ENCODE peak calls at places on chromosomes 2 and 18, in ten cellular contexts. One of them, this sample, is unnamed.
A peak's percentile ranks its signal among the peaks of the same experiment; 100 is the strongest.

GRCh38 chr2:46073540-46074018 is 223.6 kb upstream of the EPAS1 start:
- DNase-seq in NB4: no peak
- DNase-seq in Peyer's patch: no peak
- DNase-seq in fibroblast of mammary gland: peak; percentile 96
- DNase-seq in cardiac fibroblast: peak; percentile 89
- DNase-seq in glutamatergic neuron: no peak
- DNase-seq in colonic mucosa: no peak
- DNase-seq in adrenal gland: peak; percentile 62
- DNase-seq in AG04450: peak; percentile 82
- DNase-seq in AG09309: peak; percentile 97
- DNase-seq in this sample: no peak

GRCh38 chr2:103734911-103735310 is 973.1 kb downstream of the TMEM182 start:
- DNase-seq in glutamatergic neuron: no peak
- DNase-seq in AG04450: no peak
- DNase-seq in cardiac fibroblast: no peak
- DNase-seq in fibroblast of mammary gland: no peak
- DNase-seq in Peyer's patch: no peak
- DNase-seq in AG09309: no peak
- DNase-seq in adrenal gland: no peak
- DNase-seq in colonic mucosa: no peak
- DNase-seq in NB4: no peak
- DNase-seq in this sample: no peak

GRCh38 chr2:74849228-74849892 is 15.4 kb downstream of the HK2 start:
- DNase-seq in Peyer's patch: peak; percentile 76
- DNase-seq in AG09309: no peak
- DNase-seq in adrenal gland: peak; percentile 58
- DNase-seq in fibroblast of mammary gland: no peak
- DNase-seq in colonic mucosa: peak; percentile 70
- DNase-seq in AG04450: no peak
- DNase-seq in NB4: peak; percentile 92
- DNase-seq in glutamatergic neuron: no peak
- DNase-seq in cardiac fibroblast: peak; percentile 80
- DNase-seq in this sample: peak; percentile 76

GRCh38 chr2:186294489-186294888 is 191.6 kb upstream of the ZC3H15 start:
- DNase-seq in colonic mucosa: no peak
- DNase-seq in cardiac fibroblast: no peak
- DNase-seq in NB4: no peak
- DNase-seq in Peyer's patch: no peak
- DNase-seq in AG04450: no peak
- DNase-seq in glutamatergic neuron: no peak
- DNase-seq in AG09309: no peak
- DNase-seq in adrenal gland: no peak
- DNase-seq in fibroblast of mammary gland: no peak
- DNase-seq in this sample: no peak

GRCh38 chr2:132373391-132374135 is 43.0 kb upstream of the GPR39 start:
- DNase-seq in AG09309: no peak
- DNase-seq in glutamatergic neuron: no peak
- DNase-seq in cardiac fibroblast: no peak
- DNase-seq in adrenal gland: no peak
- DNase-seq in AG04450: no peak
- DNase-seq in fibroblast of mammary gland: no peak
- DNase-seq in Peyer's patch: no peak
- DNase-seq in NB4: no peak
- DNase-seq in colonic mucosa: no peak
- DNase-seq in this sample: no peak

GRCh38 chr2:198490748-198491147 is 686.4 kb downstream of the PLCL1 start:
- DNase-seq in Peyer's patch: no peak
- DNase-seq in AG04450: no peak
- DNase-seq in adrenal gland: no peak
- DNase-seq in AG09309: no peak
- DNase-seq in glutamatergic neuron: no peak
- DNase-seq in colonic mucosa: peak; percentile 22
- DNase-seq in cardiac fibroblast: no peak
- DNase-seq in fibroblast of mammary gland: no peak
- DNase-seq in NB4: no peak
- DNase-seq in this sample: no peak

GRCh38 chr2:172460780-172461201 is 33.4 kb downstream of the ITGA6 start:
- DNase-seq in fibroblast of mammary gland: no peak
- DNase-seq in Peyer's patch: no peak
- DNase-seq in NB4: peak; percentile 64
- DNase-seq in glutamatergic neuron: no peak
- DNase-seq in colonic mucosa: no peak
- DNase-seq in AG09309: peak; percentile 29
- DNase-seq in AG04450: no peak
- DNase-seq in cardiac fibroblast: peak; percentile 44
- DNase-seq in adrenal gland: no peak
- DNase-seq in this sample: no peak

GRCh38 chr18:50917021-50917420 is 38.1 kb downstream of the ME2 start:
- DNase-seq in cardiac fibroblast: peak; percentile 7
- DNase-seq in Peyer's patch: no peak
- DNase-seq in colonic mucosa: no peak
- DNase-seq in glutamatergic neuron: no peak
- DNase-seq in AG09309: no peak
- DNase-seq in fibroblast of mammary gland: peak; percentile 1
- DNase-seq in NB4: no peak
- DNase-seq in adrenal gland: no peak
- DNase-seq in AG04450: no peak
- DNase-seq in this sample: no peak

GRCh38 chr18:77144451-77145118 is 12.0 kb upstream of the MBP start:
- DNase-seq in fibroblast of mammary gland: no peak
- DNase-seq in AG09309: no peak
- DNase-seq in AG04450: no peak
- DNase-seq in adrenal gland: peak; percentile 13
- DNase-seq in glutamatergic neuron: no peak
- DNase-seq in colonic mucosa: no peak
- DNase-seq in cardiac fibroblast: no peak
- DNase-seq in NB4: no peak
- DNase-seq in Peyer's patch: no peak
- DNase-seq in this sample: no peak

GRCh38 chr18:77145364-77145901 is 12.8 kb upstream of the MBP start:
- DNase-seq in AG09309: no peak
- DNase-seq in NB4: no peak
- DNase-seq in colonic mucosa: no peak
- DNase-seq in AG04450: no peak
- DNase-seq in adrenal gland: peak; percentile 27
- DNase-seq in Peyer's patch: no peak
- DNase-seq in cardiac fibroblast: no peak
- DNase-seq in glutamatergic neuron: no peak
- DNase-seq in fibroblast of mammary gland: no peak
- DNase-seq in this sample: peak; percentile 5

GRCh38 chr18:77147418-77147852 is 14.9 kb upstream of the MBP start:
- DNase-seq in AG09309: no peak
- DNase-seq in Peyer's patch: no peak
- DNase-seq in glutamatergic neuron: no peak
- DNase-seq in colonic mucosa: no peak
- DNase-seq in cardiac fibroblast: peak; percentile 33
- DNase-seq in NB4: peak; percentile 77
- DNase-seq in AG04450: no peak
- DNase-seq in adrenal gland: no peak
- DNase-seq in fibroblast of mammary gland: peak; percentile 81
- DNase-seq in this sample: no peak

GRCh38 chr18:77148289-77148688 is 15.7 kb upstream of the MBP start:
- DNase-seq in colonic mucosa: no peak
- DNase-seq in AG04450: no peak
- DNase-seq in AG09309: no peak
- DNase-seq in glutamatergic neuron: no peak
- DNase-seq in fibroblast of mammary gland: no peak
- DNase-seq in NB4: no peak
- DNase-seq in adrenal gland: peak; percentile 15
- DNase-seq in Peyer's patch: no peak
- DNase-seq in cardiac fibroblast: no peak
- DNase-seq in this sample: no peak

DNA sequence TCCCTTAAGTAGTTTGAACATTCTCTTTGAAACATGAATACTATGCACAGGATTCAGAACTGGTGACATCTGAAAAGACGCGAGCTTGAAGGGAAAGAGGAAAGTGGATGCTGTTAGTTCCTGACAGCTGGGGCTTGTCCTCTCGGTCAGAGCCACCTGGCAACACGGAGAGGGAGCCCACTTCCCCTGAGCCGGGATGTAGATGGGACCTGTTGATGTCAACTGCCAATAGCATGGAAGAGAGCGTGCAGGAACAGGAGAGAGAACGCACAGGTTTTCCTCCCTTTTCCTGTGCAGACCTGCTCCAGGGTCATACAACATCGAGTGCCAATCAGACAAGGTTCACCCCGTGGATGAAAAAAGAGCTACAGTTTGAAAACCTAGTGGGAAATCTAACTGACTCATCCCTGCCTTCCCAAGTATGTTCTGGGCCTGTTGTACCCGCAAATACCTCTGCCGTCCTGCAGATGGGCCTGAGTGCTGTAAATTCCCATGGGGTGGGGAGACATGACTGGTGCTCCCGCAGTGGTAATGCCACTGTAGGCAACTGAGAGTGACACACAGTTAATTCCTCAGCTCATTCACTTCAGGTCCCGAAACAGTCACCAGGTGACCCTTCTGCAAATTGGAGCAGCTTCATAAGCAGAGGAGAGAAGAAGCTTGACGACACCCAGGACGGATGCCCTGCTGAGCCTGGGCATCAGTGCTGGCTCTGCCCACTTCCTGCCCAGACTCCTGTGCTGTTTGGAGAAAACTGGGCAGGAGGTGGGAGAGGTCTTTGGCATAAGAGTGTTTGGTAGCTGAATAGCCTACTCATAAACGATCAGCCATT is 13.9 kb upstream of the MBP start:
- DNase-seq in AG09309: no peak
- DNase-seq in glutamatergic neuron: no peak
- DNase-seq in Peyer's patch: no peak
- DNase-seq in colonic mucosa: no peak
- DNase-seq in AG04450: no peak
- DNase-seq in cardiac fibroblast: no peak
- DNase-seq in adrenal gland: no peak
- DNase-seq in fibroblast of mammary gland: no peak
- DNase-seq in NB4: no peak
- DNase-seq in this sample: peak; percentile 5
- TF ChIP-seq CTCF in AG09309: no peak
- TF ChIP-seq CTCF in glutamatergic neuron: no peak
- TF ChIP-seq CTCF in Peyer's patch: no peak
- TF ChIP-seq CTCF in colonic mucosa: no peak
- TF ChIP-seq CTCF in AG04450: no peak
- TF ChIP-seq CTCF in cardiac fibroblast: no peak
- TF ChIP-seq CTCF in adrenal gland: no peak
- TF ChIP-seq CTCF in fibroblast of mammary gland: no peak
- TF ChIP-seq CTCF in NB4: no peak
- TF ChIP-seq CTCF in this sample: no peak

GRCh38 chr2:23566236-23567142 is 181.5 kb downstream of the KLHL29 start:
- DNase-seq in NB4: peak; percentile 49
- DNase-seq in glutamatergic neuron: peak; percentile 62
- DNase-seq in colonic mucosa: no peak
- DNase-seq in Peyer's patch: no peak
- DNase-seq in AG04450: no peak
- DNase-seq in AG09309: no peak
- DNase-seq in cardiac fibroblast: peak; percentile 26
- DNase-seq in fibroblast of mammary gland: peak; percentile 29
- DNase-seq in adrenal gland: no peak
- DNase-seq in this sample: peak; percentile 50
- TF ChIP-seq CTCF in NB4: peak; percentile 85
- TF ChIP-seq CTCF in glutamatergic neuron: peak; percentile 65
- TF ChIP-seq CTCF in colonic mucosa: peak; percentile 19
- TF ChIP-seq CTCF in Peyer's patch: no peak
- TF ChIP-seq CTCF in AG04450: peak; percentile 44
- TF ChIP-seq CTCF in AG09309: peak; percentile 38
- TF ChIP-seq CTCF in cardiac fibroblast: peak; percentile 46
- TF ChIP-seq CTCF in fibroblast of mammary gland: peak; percentile 52
- TF ChIP-seq CTCF in adrenal gland: peak; percentile 34
- TF ChIP-seq CTCF in this sample: peak; percentile 30

GRCh38 chr2:37181726-37182684 is 6.5 kb downstream of the SULT6B1 start:
- DNase-seq in colonic mucosa: no peak
- DNase-seq in Peyer's patch: no peak
- DNase-seq in NB4: no peak
- DNase-seq in fibroblast of mammary gland: no peak
- DNase-seq in cardiac fibroblast: no peak
- DNase-seq in AG09309: no peak
- DNase-seq in glutamatergic neuron: no peak
- DNase-seq in AG04450: no peak
- DNase-seq in adrenal gland: no peak
- DNase-seq in this sample: no peak

GRCh38 chr2:37180640-37181039 is 7.8 kb downstream of the SULT6B1 start:
- DNase-seq in Peyer's patch: no peak
- DNase-seq in glutamatergic neuron: no peak
- DNase-seq in adrenal gland: no peak
- DNase-seq in cardiac fibroblast: no peak
- DNase-seq in colonic mucosa: no peak
- DNase-seq in fibroblast of mammary gland: no peak
- DNase-seq in NB4: no peak
- DNase-seq in AG09309: no peak
- DNase-seq in AG04450: no peak
- DNase-seq in this sample: no peak

DNA sequence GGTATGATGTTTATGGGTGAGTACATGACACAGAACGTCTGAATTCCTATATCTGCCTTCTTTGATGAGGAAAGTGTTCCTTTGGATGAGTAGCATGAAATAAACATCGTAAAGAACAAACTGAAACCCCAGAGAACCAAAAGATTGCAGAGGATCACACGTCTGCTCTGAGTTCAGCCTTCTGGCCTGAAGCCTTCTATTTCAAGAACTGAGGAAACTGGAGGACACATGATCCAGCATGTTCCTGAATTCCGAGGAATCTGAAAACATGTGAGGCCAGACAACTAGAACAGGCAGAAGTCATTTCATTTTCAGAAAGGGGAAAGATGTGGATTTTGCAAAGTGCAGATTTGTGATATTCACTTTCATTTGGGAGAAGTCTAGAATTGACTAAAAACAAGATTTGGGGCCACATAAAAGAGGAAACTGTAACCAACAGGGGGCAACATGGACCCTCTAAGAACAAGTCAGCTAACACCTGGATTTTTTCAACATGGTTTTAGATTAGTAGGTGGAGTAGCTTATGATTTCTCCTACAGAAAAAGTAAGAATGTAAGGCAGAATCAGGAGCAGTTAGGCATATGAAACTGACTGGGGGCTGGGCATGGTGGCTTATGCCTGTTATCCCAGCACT is 8.3 kb downstream of the SULT6B1 start:
- DNase-seq in cardiac fibroblast: peak; percentile 11
- DNase-seq in colonic mucosa: no peak
- DNase-seq in AG09309: no peak
- DNase-seq in fibroblast of mammary gland: peak; percentile 6
- DNase-seq in glutamatergic neuron: no peak
- DNase-seq in AG04450: no peak
- DNase-seq in NB4: no peak
- DNase-seq in adrenal gland: no peak
- DNase-seq in Peyer's patch: no peak
- DNase-seq in this sample: no peak
- TF ChIP-seq CTCF in cardiac fibroblast: no peak
- TF ChIP-seq CTCF in colonic mucosa: no peak
- TF ChIP-seq CTCF in AG09309: peak; percentile 8
- TF ChIP-seq CTCF in fibroblast of mammary gland: no peak
- TF ChIP-seq CTCF in glutamatergic neuron: no peak
- TF ChIP-seq CTCF in AG04450: no peak
- TF ChIP-seq CTCF in NB4: peak; percentile 25
- TF ChIP-seq CTCF in adrenal gland: no peak
- TF ChIP-seq CTCF in Peyer's patch: no peak
- TF ChIP-seq CTCF in this sample: no peak

DNA sequence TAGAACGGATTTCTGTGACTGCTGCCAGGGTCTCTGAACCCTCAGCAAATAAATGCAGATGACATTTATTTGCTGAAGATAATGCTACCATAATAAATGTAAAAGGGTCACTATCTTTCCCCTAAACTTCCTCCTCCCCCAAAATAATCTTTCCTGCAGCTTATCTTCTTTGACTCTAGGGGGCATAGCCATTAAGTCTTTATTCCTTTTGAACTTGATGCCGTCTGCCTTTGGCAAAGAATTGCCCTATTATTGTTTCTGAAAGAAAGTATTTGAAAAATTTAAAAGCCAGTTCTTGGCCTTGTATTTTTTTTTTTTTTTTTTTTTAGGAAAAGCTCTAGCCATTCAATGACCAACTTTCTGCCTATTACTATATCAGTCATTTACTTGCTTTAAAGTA is 63.5 kb upstream of the ACSL3 start:
- DNase-seq in glutamatergic neuron: no peak
- DNase-seq in cardiac fibroblast: peak; percentile 67
- DNase-seq in adrenal gland: no peak
- DNase-seq in AG04450: no peak
- DNase-seq in Peyer's patch: no peak
- DNase-seq in fibroblast of mammary gland: peak; percentile 48
- DNase-seq in NB4: peak; percentile 34
- DNase-seq in colonic mucosa: no peak
- DNase-seq in AG09309: peak; percentile 23
- DNase-seq in this sample: no peak
- TF ChIP-seq CTCF in glutamatergic neuron: peak; percentile 42
- TF ChIP-seq CTCF in cardiac fibroblast: peak; percentile 59
- TF ChIP-seq CTCF in adrenal gland: peak; percentile 59
- TF ChIP-seq CTCF in AG04450: peak; percentile 63
- TF ChIP-seq CTCF in Peyer's patch: peak; percentile 12
- TF ChIP-seq CTCF in fibroblast of mammary gland: peak; percentile 65
- TF ChIP-seq CTCF in NB4: peak; percentile 68
- TF ChIP-seq CTCF in colonic mucosa: no peak
- TF ChIP-seq CTCF in AG09309: peak; percentile 45
- TF ChIP-seq CTCF in this sample: no peak

This sample was measured in testis.